ENCODE peak calls at places on chromosomes 2 and 18, in eight cellular contexts. One of them, this sample, is unnamed.

GRCh38 chr18:11050966-11051365 is 98.4 kb downstream of the PIEZO2 start:
- DNase-seq in GM19239: no peak
- DNase-seq in sigmoid colon: no peak
- DNase-seq in activated gamma-delta T cell treated with Interleukin-2 at 50 U/mL for 16 hours: no peak
- DNase-seq in NCI-H1092 treated with DMSO at 0.1 percent for 48 hours: no peak
- DNase-seq in activated CD4-positive, alpha-beta T cell treated with anti-CD3 and anti-CD28 coated beads, Interleukin-2, amount 10 ng/mL, durations not matched to agents 7 days and 5 days: no peak
- DNase-seq in T follicular helper cell: no peak
- DNase-seq in NCI-H1436: no peak
- DNase-seq in this sample: no peak

GRCh38 chr2:54360055-54360792 is 95.9 kb upstream of the SPTBN1 start:
- DNase-seq in GM19239: no peak
- DNase-seq in sigmoid colon: peak
- DNase-seq in activated gamma-delta T cell treated with Interleukin-2 at 50 U/mL for 16 hours: no peak
- DNase-seq in NCI-H1092 treated with DMSO at 0.1 percent for 48 hours: peak
- DNase-seq in activated CD4-positive, alpha-beta T cell treated with anti-CD3 and anti-CD28 coated beads, Interleukin-2, amount 10 ng/mL, durations not matched to agents 7 days and 5 days: no peak
- DNase-seq in T follicular helper cell: no peak
- DNase-seq in NCI-H1436: no peak
- DNase-seq in this sample: no peak

GRCh38 chr18:55351980-55352714 is 235.8 kb downstream of the TCF4 start:
- DNase-seq in GM19239: no peak
- DNase-seq in sigmoid colon: no peak
- DNase-seq in activated gamma-delta T cell treated with Interleukin-2 at 50 U/mL for 16 hours: no peak
- DNase-seq in NCI-H1092 treated with DMSO at 0.1 percent for 48 hours: no peak
- DNase-seq in activated CD4-positive, alpha-beta T cell treated with anti-CD3 and anti-CD28 coated beads, Interleukin-2, amount 10 ng/mL, durations not matched to agents 7 days and 5 days: no peak
- DNase-seq in T follicular helper cell: no peak
- DNase-seq in NCI-H1436: peak
- DNase-seq in this sample: no peak

GRCh38 chr2:148603562-148603920 is 41.0 kb upstream of the EPC2 start:
- DNase-seq in GM19239: peak
- DNase-seq in sigmoid colon: no peak
- DNase-seq in activated gamma-delta T cell treated with Interleukin-2 at 50 U/mL for 16 hours: no peak
- DNase-seq in NCI-H1092 treated with DMSO at 0.1 percent for 48 hours: no peak
- DNase-seq in activated CD4-positive, alpha-beta T cell treated with anti-CD3 and anti-CD28 coated beads, Interleukin-2, amount 10 ng/mL, durations not matched to agents 7 days and 5 days: peak
- DNase-seq in T follicular helper cell: no peak
- DNase-seq in NCI-H1436: no peak
- DNase-seq in this sample: no peak

GRCh38 chr2:184091456-184091855 is 506.9 kb upstream of the ZNF804A start:
- DNase-seq in GM19239: no peak
- DNase-seq in sigmoid colon: no peak
- DNase-seq in activated gamma-delta T cell treated with Interleukin-2 at 50 U/mL for 16 hours: no peak
- DNase-seq in NCI-H1092 treated with DMSO at 0.1 percent for 48 hours: no peak
- DNase-seq in activated CD4-positive, alpha-beta T cell treated with anti-CD3 and anti-CD28 coated beads, Interleukin-2, amount 10 ng/mL, durations not matched to agents 7 days and 5 days: no peak
- DNase-seq in T follicular helper cell: no peak
- DNase-seq in NCI-H1436: no peak
- DNase-seq in this sample: no peak

GRCh38 chr18:32879497-32879896 is 106.7 kb upstream of the KLHL14 start:
- DNase-seq in GM19239: no peak
- DNase-seq in sigmoid colon: no peak
- DNase-seq in activated gamma-delta T cell treated with Interleukin-2 at 50 U/mL for 16 hours: no peak
- DNase-seq in NCI-H1092 treated with DMSO at 0.1 percent for 48 hours: no peak
- DNase-seq in activated CD4-positive, alpha-beta T cell treated with anti-CD3 and anti-CD28 coated beads, Interleukin-2, amount 10 ng/mL, durations not matched to agents 7 days and 5 days: no peak
- DNase-seq in T follicular helper cell: no peak
- DNase-seq in NCI-H1436: no peak
- DNase-seq in this sample: no peak

GRCh38 chr2:68121873-68122679 is 35.6 kb upstream of the PNO1 start:
- DNase-seq in GM19239: peak
- DNase-seq in sigmoid colon: peak
- DNase-seq in activated gamma-delta T cell treated with Interleukin-2 at 50 U/mL for 16 hours: peak
- DNase-seq in NCI-H1092 treated with DMSO at 0.1 percent for 48 hours: peak
- DNase-seq in activated CD4-positive, alpha-beta T cell treated with anti-CD3 and anti-CD28 coated beads, Interleukin-2, amount 10 ng/mL, durations not matched to agents 7 days and 5 days: peak
- DNase-seq in T follicular helper cell: peak
- DNase-seq in NCI-H1436: peak
- DNase-seq in this sample: peak

GRCh38 chr2:165274698-165275097 is 35.5 kb downstream of the SCN2A start:
- DNase-seq in GM19239: no peak
- DNase-seq in sigmoid colon: peak
- DNase-seq in activated gamma-delta T cell treated with Interleukin-2 at 50 U/mL for 16 hours: no peak
- DNase-seq in NCI-H1092 treated with DMSO at 0.1 percent for 48 hours: no peak
- DNase-seq in activated CD4-positive, alpha-beta T cell treated with anti-CD3 and anti-CD28 coated beads, Interleukin-2, amount 10 ng/mL, durations not matched to agents 7 days and 5 days: no peak
- DNase-seq in T follicular helper cell: no peak
- DNase-seq in NCI-H1436: no peak
- DNase-seq in this sample: no peak

GRCh38 chr2:239870863-239871262 is 154.3 kb downstream of the NDUFA10 start:
- DNase-seq in GM19239: no peak
- DNase-seq in sigmoid colon: no peak
- DNase-seq in activated gamma-delta T cell treated with Interleukin-2 at 50 U/mL for 16 hours: no peak
- DNase-seq in NCI-H1092 treated with DMSO at 0.1 percent for 48 hours: no peak
- DNase-seq in activated CD4-positive, alpha-beta T cell treated with anti-CD3 and anti-CD28 coated beads, Interleukin-2, amount 10 ng/mL, durations not matched to agents 7 days and 5 days: no peak
- DNase-seq in T follicular helper cell: no peak
- DNase-seq in NCI-H1436: no peak
- DNase-seq in this sample: no peak

GRCh38 chr18:11808001-11808855 is 43.0 kb upstream of the CHMP1B start:
- DNase-seq in GM19239: no peak
- DNase-seq in sigmoid colon: no peak
- DNase-seq in activated gamma-delta T cell treated with Interleukin-2 at 50 U/mL for 16 hours: no peak
- DNase-seq in NCI-H1092 treated with DMSO at 0.1 percent for 48 hours: no peak
- DNase-seq in activated CD4-positive, alpha-beta T cell treated with anti-CD3 and anti-CD28 coated beads, Interleukin-2, amount 10 ng/mL, durations not matched to agents 7 days and 5 days: no peak
- DNase-seq in T follicular helper cell: no peak
- DNase-seq in NCI-H1436: no peak
- DNase-seq in this sample: no peak

GRCh38 chr2:170554278-170554955 is 160.7 kb upstream of the SP5 start:
- DNase-seq in GM19239: no peak
- DNase-seq in sigmoid colon: peak
- DNase-seq in activated gamma-delta T cell treated with Interleukin-2 at 50 U/mL for 16 hours: no peak
- DNase-seq in NCI-H1092 treated with DMSO at 0.1 percent for 48 hours: no peak
- DNase-seq in activated CD4-positive, alpha-beta T cell treated with anti-CD3 and anti-CD28 coated beads, Interleukin-2, amount 10 ng/mL, durations not matched to agents 7 days and 5 days: no peak
- DNase-seq in T follicular helper cell: no peak
- DNase-seq in NCI-H1436: no peak
- DNase-seq in this sample: no peak

GRCh38 chr18:45837283-45838070 is 12.0 kb downstream of the SIGLEC15 start:
- DNase-seq in GM19239: no peak
- DNase-seq in sigmoid colon: no peak
- DNase-seq in activated gamma-delta T cell treated with Interleukin-2 at 50 U/mL for 16 hours: peak
- DNase-seq in NCI-H1092 treated with DMSO at 0.1 percent for 48 hours: no peak
- DNase-seq in activated CD4-positive, alpha-beta T cell treated with anti-CD3 and anti-CD28 coated beads, Interleukin-2, amount 10 ng/mL, durations not matched to agents 7 days and 5 days: peak
- DNase-seq in T follicular helper cell: no peak
- DNase-seq in NCI-H1436: no peak
- DNase-seq in this sample: peak

This sample was measured in naive thymus-derived CD8-positive, alpha-beta T cell.